ENCODE peak calls at places on chromosomes 2 and 18, in seven cellular contexts. S, J, M, K, I, W and E are unnamed samples.

GRCh38 chr18:2406544-2406943 is 164.8 kb downstream of the METTL4 start:
- DNase-seq in S (no peak), J (peak; percentile 20), M (no peak), K (no peak), I (no peak), W (no peak), E (no peak)

GRCh38 chr2:20282916-20283592 is 58.1 kb upstream of the SDC1 start:
- DNase-seq in S (peak; percentile 60), J (no peak), M (peak; percentile 92), K (peak; percentile 61), I (no peak), W (no peak), E (no peak)

GRCh38 chr2:118224144-118224887 is 136.0 kb downstream of the INSIG2 start:
- DNase-seq in S (no peak), J (no peak), M (no peak), K (no peak), I (peak; percentile 69), W (peak; percentile 41), E (peak; percentile 61)

GRCh38 chr2:191630313-191630712 is 47.6 kb upstream of the NABP1 start:
- DNase-seq in S (no peak), J (no peak), M (no peak), K (no peak), I (no peak), W (no peak), E (no peak)

GRCh38 chr2:225354281-225354774 is 45.2 kb upstream of the NYAP2 start:
- DNase-seq in S (no peak), J (no peak), M (no peak), K (no peak), I (peak; percentile 41), W (no peak), E (no peak)

GRCh38 chr2:219525533-219526232 is 11.4 kb downstream of the ASIC4 start:
- DNase-seq in S (no peak), J (no peak), M (peak; percentile 59), K (no peak), I (peak; percentile 87), W (no peak), E (no peak)

GRCh38 chr2:7427293-7428060 is 510.3 kb downstream of the RNF144A start:
- DNase-seq in S (peak; percentile 74), J (peak; percentile 57), M (no peak), K (peak; percentile 59), I (peak; percentile 66), W (no peak), E (peak; percentile 90)

GRCh38 chr18:11785444-11786055 is 65.7 kb upstream of the CHMP1B start:
- DNase-seq in S (no peak), J (no peak), M (no peak), K (no peak), I (no peak), W (no peak), E (peak; percentile 63)

GRCh38 chr2:68730828-68731227 is 3.8 kb upstream of the ARHGAP25 start:
- DNase-seq in S (no peak), J (peak; percentile 54), M (no peak), K (no peak), I (no peak), W (no peak), E (no peak)

GRCh38 chr2:73494031-73494430 is 108.4 kb downstream of the ALMS1 start:
- DNase-seq in S (no peak), J (peak; percentile 29), M (no peak), K (no peak), I (peak; percentile 12), W (no peak), E (peak; percentile 9)

GRCh38 chr2:233412405-233412804 is 58.1 kb downstream of the DGKD start:
- DNase-seq in S (no peak), J (no peak), M (no peak), K (no peak), I (no peak), W (no peak), E (no peak)

GRCh38 chr18:23284629-23285028 is 149.3 kb downstream of the CABLES1 start:
- DNase-seq in S (no peak), J (no peak), M (no peak), K (no peak), I (no peak), W (no peak), E (no peak)

GRCh38 chr2:235238537-235238936 is 255.3 kb upstream of the AGAP1 start:
- DNase-seq in S (peak; percentile 72), J (peak; percentile 56), M (peak; percentile 92), K (no peak), I (no peak), W (no peak), E (no peak)

GRCh38 chr2:238970553-238971081 is 122.7 kb downstream of the TWIST2 start:
- DNase-seq in S (peak; percentile 21), J (peak; percentile 89), M (peak; percentile 80), K (no peak), I (peak; percentile 85), W (peak; percentile 75), E (peak; percentile 75)

GRCh38 chr2:26738481-26738880 is 25.6 kb upstream of the SLC35F6 start:
- DNase-seq in S (no peak), J (no peak), M (no peak), K (no peak), I (no peak), W (no peak), E (no peak)

GRCh38 chr2:100376836-100377235 is 40.6 kb downstream of the CHST10 start:
- DNase-seq in S (no peak), J (no peak), M (no peak), K (no peak), I (no peak), W (no peak), E (no peak)

GRCh38 chr2:98909381-98910211 is 26.4 kb downstream of the CRACDL start:
- DNase-seq in S (peak; percentile 91), J (peak; percentile 69), M (no peak), K (peak; percentile 92), I (peak; percentile 91), W (no peak), E (peak; percentile 90)